ENCODE peak calls at places on chromosome 5, in ten cellular contexts. T, R, Y, F, X, E, J, Q, K and V are unnamed samples.

GRCh38 chr5:141952030-141952429 is 6.0 kb downstream of the PCDH12 start:
- DNase-seq in Y (no peak), X (no peak), Q (no peak), R (no peak), K (no peak), F (no peak), T (no peak), J (no peak), E (no peak), V (no peak)

GRCh38 chr5:31220968-31221367 is 27.5 kb downstream of the CDH6 start:
- DNase-seq in X (no peak), E (no peak), Y (no peak), R (no peak), T (no peak), J (no peak), F (no peak), Q (no peak), K (no peak), V (no peak)

GRCh38 chr5:180605554-180606214 is 14.4 kb upstream of the SCGB3A1 start:
- DNase-seq in E (peak), F (peak), X (peak), Y (no peak), Q (no peak), K (peak), J (peak), T (no peak), R (peak), V (no peak)

GRCh38 chr5:137758719-137759312 is 4.7 kb upstream of the HNRNPA0 start:
- DNase-seq in K (no peak), R (no peak), J (no peak), T (no peak), F (no peak), X (no peak), E (no peak), Q (no peak), Y (no peak), V (no peak)

GRCh38 chr5:151733727-151734408 is 24.6 kb downstream of the ATOX1 start:
- DNase-seq in Y (no peak), T (no peak), X (no peak), R (no peak), J (peak), K (no peak), Q (no peak), F (no peak), E (no peak), V (no peak)

GRCh38 chr5:122673343-122673742 is 101.5 kb upstream of the SNX2 start:
- DNase-seq in J (peak), Q (no peak), F (no peak), E (no peak), K (no peak), R (no peak), Y (peak), T (no peak), X (no peak), V (peak)

GRCh38 chr5:35803221-35803651 is 53.5 kb upstream of the IL7R start:
- DNase-seq in Q (peak), E (no peak), K (peak), X (no peak), R (no peak), F (no peak), J (peak), Y (peak), T (no peak), V (no peak)

GRCh38 chr5:168209561-168209960 is 81.9 kb upstream of the WWC1 start:
- DNase-seq in E (no peak), R (no peak), F (no peak), J (peak), K (no peak), X (no peak), T (no peak), Q (no peak), Y (no peak), V (no peak)

GRCh38 chr5:169020102-169020501 is 280.8 kb downstream of the SLIT3 start:
- DNase-seq in K (no peak), Q (no peak), J (peak), R (no peak), F (no peak), T (no peak), X (peak), E (no peak), Y (no peak), V (no peak)

GRCh38 chr5:54440456-54440893 is 15.0 kb upstream of the HSPB3 start:
- DNase-seq in Y (no peak), K (no peak), T (no peak), E (no peak), Q (no peak), R (no peak), J (no peak), F (no peak), X (no peak), V (no peak)

GRCh38 chr5:52841114-52841513 is 53.4 kb downstream of the ITGA1 start:
- DNase-seq in T (no peak), Q (no peak), X (no peak), K (no peak), Y (no peak), J (no peak), R (no peak), F (no peak), E (no peak), V (no peak)

GRCh38 chr5:3009605-3010004 is 258.1 kb upstream of the IRX2 start:
- DNase-seq in X (no peak), J (no peak), F (no peak), Q (no peak), E (no peak), Y (no peak), K (no peak), T (no peak), R (no peak), V (no peak)

GRCh38 chr5:125083932-125084331 is 337.5 kb upstream of the ZNF608 start:
- DNase-seq in F (no peak), T (no peak), Y (no peak), E (no peak), R (no peak), Q (no peak), K (peak), J (peak), X (no peak), V (no peak)

GRCh38 chr5:179554981-179555380 is 4.6 kb downstream of the RUFY1 start:
- DNase-seq in R (no peak), F (no peak), T (no peak), K (no peak), Q (no peak), J (no peak), E (no peak), Y (no peak), X (no peak), V (no peak)

GRCh38 chr5:112418412-112419049 is 546 bp downstream of the EPB41L4A start:
- DNase-seq in K (no peak), R (no peak), Y (peak), T (no peak), Q (no peak), J (no peak), F (no peak), E (no peak), X (no peak), V (no peak)

GRCh38 chr5:15500326-15500958 is 462 bp downstream of the FBXL7 start:
- DNase-seq in F (no peak), K (peak), R (no peak), Y (peak), E (no peak), X (no peak), Q (peak), J (peak), T (no peak), V (peak)

GRCh38 chr5:177111720-177112394 is 21.7 kb upstream of the NSD1 start:
- DNase-seq in T (no peak), J (peak), X (peak), Y (no peak), K (peak), R (peak), Q (peak), E (peak), F (peak), V (no peak)

GRCh38 chr5:112914584-112914983 is 7.4 kb downstream of the REEP5 start:
- DNase-seq in Y (no peak), K (no peak), R (no peak), Q (no peak), T (no peak), X (peak), J (peak), E (no peak), F (no peak), V (no peak)

GRCh38 chr5:133340822-133341221 is 271.5 kb downstream of the FSTL4 start:
- DNase-seq in T (no peak), K (no peak), J (no peak), F (no peak), E (no peak), R (no peak), Q (no peak), X (no peak), Y (no peak), V (no peak)

GRCh38 chr5:65066385-65066784 is 297.7 kb downstream of the CWC27 start:
- DNase-seq in Q (no peak), J (no peak), E (no peak), X (no peak), R (no peak), T (no peak), Y (no peak), F (no peak), K (no peak), V (no peak)

GRCh38 chr5:102858808-102859207 is 103.7 kb downstream of the PAM start:
- DNase-seq in E (no peak), T (no peak), R (no peak), Q (no peak), Y (no peak), F (no peak), X (no peak), J (peak), K (peak), V (no peak)

GRCh38 chr5:98772415-98773213 is 849 bp upstream of the RGMB start:
- DNase-seq in Q (peak), Y (peak), K (peak), E (peak), T (peak), X (no peak), F (peak), R (peak), J (peak), V (peak)

GRCh38 chr5:80739898-80740297 is 85.1 kb upstream of the DHFR start:
- DNase-seq in T (no peak), E (no peak), X (no peak), Y (no peak), Q (no peak), J (no peak), K (no peak), F (no peak), R (no peak), V (no peak)

GRCh38 chr5:136212252-136212721 is 19.3 kb upstream of the SMIM32 start:
- DNase-seq in J (peak), E (peak), Q (no peak), K (peak), R (peak), Y (peak), F (peak), X (peak), T (peak), V (no peak)

GRCh38 chr5:128566170-128566569 is 28.1 kb upstream of the FBN2 start:
- DNase-seq in F (no peak), Y (no peak), J (no peak), T (no peak), R (no peak), Q (no peak), E (no peak), X (no peak), K (no peak), V (no peak)

GRCh38 chr5:94759022-94759421 is 140.6 kb downstream of the SLF1 start:
- DNase-seq in E (no peak), X (no peak), J (no peak), Y (no peak), F (no peak), K (no peak), Q (no peak), T (no peak), R (no peak), V (no peak)

GRCh38 chr5:105501315-105501714 is 1938.7 kb upstream of the NUDT12 start:
- DNase-seq in E (no peak), X (no peak), K (no peak), J (no peak), F (no peak), Y (no peak), Q (no peak), R (no peak), T (no peak), V (no peak)

GRCh38 chr5:149172709-149173505 is 31.6 kb downstream of the ABLIM3 start:
- DNase-seq in K (no peak), X (no peak), Q (no peak), Y (no peak), E (no peak), T (no peak), J (no peak), F (no peak), R (no peak), V (no peak)